ENCODE peak calls at places on chromosomes 4 and X, in nine cellular contexts. H is transverse colon; Q is OCI-LY7; N is neuronal stem cell; W is suprapubic skin; B is endodermal cell; Y is AG04450; O is CD4-positive, CD25-positive, alpha-beta regulatory T cell; P is gastrocnemius medialis. D is an unnamed sample.

GRCh38 chr4:633406-633805 is 8.0 kb downstream of the PDE6B start:
- DNase-seq in H (no peak), Q (no peak), N (no peak), W (no peak), B (peak; percentile 44), Y (no peak), O (no peak), P (no peak), D (no peak)

GRCh38 chr4:142558851-142559250 is 287.2 kb downstream of the INPP4B start:
- DNase-seq in H (no peak), Q (no peak), N (peak; percentile 32), W (no peak), B (no peak), Y (no peak), O (no peak), P (no peak), D (no peak)

GRCh38 chr4:110904435-110905050 is 281.7 kb upstream of the PITX2 start:
- DNase-seq in H (no peak), Q (no peak), N (no peak), W (no peak), B (no peak), Y (no peak), O (no peak), P (no peak), D (no peak)

GRCh38 chr4:39655206-39655605 is 16.5 kb upstream of the SMIM14 start:
- DNase-seq in H (no peak), Q (no peak), N (no peak), W (no peak), B (no peak), Y (no peak), O (no peak), P (no peak), D (no peak)

GRCh38 chr4:7850489-7850888 is 89.2 kb downstream of the AFAP1 start:
- DNase-seq in H (no peak), Q (no peak), N (no peak), W (no peak), B (no peak), Y (no peak), O (no peak), P (no peak), D (no peak)

GRCh38 chr4:118683513-118683912 is 1.7 kb upstream of the METTL14 start:
- DNase-seq in H (no peak), Q (peak; percentile 44), N (no peak), W (no peak), B (peak; percentile 61), Y (no peak), O (peak; percentile 12), P (no peak), D (no peak)

GRCh38 chr4:134544303-134544761 is 342.7 kb upstream of the PABPC4L start:
- DNase-seq in H (peak; percentile 11), Q (no peak), N (no peak), W (no peak), B (no peak), Y (no peak), O (no peak), P (peak; percentile 51), D (no peak)

GRCh38 chrX:22950278-22951266 is 49.2 kb upstream of the DDX53 start:
- DNase-seq in H (no peak), Q (no peak), N (no peak), W (no peak), B (no peak), Y (peak; percentile 57), O (no peak), P (peak; percentile 8), D (no peak)

GRCh38 chrX:65643786-65644111 is 23.7 kb upstream of the MSN start:
- DNase-seq in H (no peak), Q (no peak), N (no peak), W (no peak), B (no peak), Y (no peak), O (no peak), P (no peak), D (no peak)

GRCh38 chrX:104929324-104929723 is 291.2 kb downstream of the TEX13A start:
- DNase-seq in H (no peak), Q (no peak), N (no peak), W (no peak), B (no peak), Y (no peak), O (no peak), P (no peak), D (no peak)

GRCh38 chr4:179196511-179196910 is 1754.3 kb upstream of the AGA start:
- DNase-seq in H (no peak), Q (no peak), N (no peak), W (no peak), B (no peak), Y (peak; percentile 1), O (no peak), P (no peak), D (no peak)

GRCh38 chr4:47744843-47745382 is 93.0 kb downstream of the CORIN start:
- DNase-seq in H (no peak), Q (no peak), N (no peak), W (no peak), B (no peak), Y (no peak), O (no peak), P (no peak), D (no peak)

GRCh38 chr4:75477201-75477600 is 37.0 kb downstream of the RCHY1 start:
- DNase-seq in H (no peak), Q (no peak), N (no peak), W (no peak), B (no peak), Y (no peak), O (no peak), P (no peak), D (no peak)

GRCh38 chr4:102696763-102697162 is 64.0 kb downstream of the MANBA start:
- DNase-seq in H (no peak), Q (no peak), N (no peak), W (no peak), B (no peak), Y (peak; percentile 73), O (no peak), P (no peak), D (no peak)

GRCh38 chr4:156475322-156475721 is 496.3 kb downstream of the PDGFC start:
- DNase-seq in H (no peak), Q (no peak), N (no peak), W (no peak), B (no peak), Y (peak; percentile 4), O (no peak), P (no peak), D (no peak)

GRCh38 chr4:78324625-78325024 is 226.9 kb upstream of the ANXA3 start:
- DNase-seq in H (no peak), Q (no peak), N (no peak), W (no peak), B (no peak), Y (no peak), O (no peak), P (no peak), D (no peak)

GRCh38 chr4:26192921-26193894 is 127.6 kb upstream of the RBPJ start:
- DNase-seq in H (no peak), Q (no peak), N (no peak), W (no peak), B (no peak), Y (no peak), O (no peak), P (no peak), D (no peak)

GRCh38 chr4:82515705-82516104 is 46.1 kb downstream of the TMEM150C start:
- DNase-seq in H (no peak), Q (no peak), N (no peak), W (no peak), B (no peak), Y (no peak), O (no peak), P (peak; percentile 15), D (no peak)

GRCh38 chr4:3188118-3188517 is 60.8 kb upstream of the MSANTD1 start:
- DNase-seq in H (no peak), Q (no peak), N (no peak), W (no peak), B (no peak), Y (no peak), O (no peak), P (no peak), D (no peak)

GRCh38 chr4:150217192-150217591 is 138.9 kb downstream of the DCLK2 start:
- DNase-seq in H (no peak), Q (peak; percentile 5), N (peak; percentile 23), W (no peak), B (no peak), Y (no peak), O (no peak), P (no peak), D (no peak)
- H3K27ac ChIP-seq in H (no peak overlapping the region), Q (no peak overlapping the region), N (no peak overlapping the region), W (no peak overlapping the region), B (peak overlapping the region; percentile 86), Y (no peak overlapping the region), O (no peak overlapping the region), P (no peak overlapping the region), D (no peak overlapping the region)

GRCh38 chr4:106914223-106914622 is 121.9 kb downstream of the DKK2 start:
- DNase-seq in H (no peak), Q (no peak), N (no peak), W (no peak), B (no peak), Y (no peak), O (no peak), P (no peak), D (no peak)

GRCh38 chr4:106909776-106910175 is 126.3 kb downstream of the DKK2 start:
- DNase-seq in H (no peak), Q (no peak), N (no peak), W (no peak), B (no peak), Y (no peak), O (no peak), P (no peak), D (no peak)
- H3K4me3 ChIP-seq in H (no peak overlapping the region), Q (no peak overlapping the region), N (no peak overlapping the region), W (no peak overlapping the region), B (no peak overlapping the region), Y (no peak overlapping the region), O (no peak overlapping the region), P (no peak overlapping the region), D (no peak overlapping the region)

GRCh38 chrX:3263681-3264126 is 82.7 kb downstream of the MXRA5 start:
- DNase-seq in H (no peak), Q (no peak), N (no peak), W (no peak), B (no peak), Y (no peak), O (no peak), P (no peak), D (no peak)
- H3K27ac ChIP-seq in H (no peak overlapping the region), Q (no peak overlapping the region), N (no peak overlapping the region), W (no peak overlapping the region), B (no peak overlapping the region), Y (peak overlapping the region; percentile 3), O (no peak overlapping the region), P (no peak overlapping the region), D (no peak overlapping the region)

GRCh38 chrX:10156199-10157031 is at the start of gene CLCN4:
- DNase-seq in H (peak; percentile 52), Q (peak; percentile 65), N (peak; percentile 30), W (no peak), B (peak; percentile 82), Y (no peak), O (no peak), P (peak; percentile 83), D (no peak)
- H3K4me3 ChIP-seq in H (peak within 1 kb of the TSS; percentile 38), Q (peak within 1 kb of the TSS; percentile 74), N (no peak within 1 kb of the TSS), W (peak within 1 kb of the TSS; percentile 42), B (peak within 1 kb of the TSS; percentile 78), Y (peak within 1 kb of the TSS; percentile 20), O (no peak within 1 kb of the TSS), P (peak within 1 kb of the TSS; percentile 53), D (peak within 1 kb of the TSS; percentile 14)

D was measured in iPS DF 6.9.